ENCODE peak calls at places on chromosomes 3 and 15, in six cellular contexts. P is T-helper 2 cell, A is skeletal muscle cell, B is NCI-H345, Z is HuH-7, Y is kidney tubule cell. W is an unnamed sample.

GRCh38 chr3:107690522-107691138 is 167.9 kb downstream of the BBX start:
- DNase-seq in P (no peak), A (peak; percentile 24), B (peak; percentile 40), Z (peak; percentile 19), Y (peak; percentile 61), W (no peak)

GRCh38 chr15:70195808-70196304 is 98.1 kb upstream of the TLE3 start:
- DNase-seq in P (no peak), A (peak; percentile 73), B (no peak), Z (peak; percentile 37), Y (peak; percentile 61), W (no peak)

GRCh38 chr15:62994439-62994838 is 48.1 kb upstream of the TPM1 start:
- DNase-seq in P (no peak), A (no peak), B (no peak), Z (no peak), Y (no peak), W (no peak)

GRCh38 chr15:38378162-38378560 is 75.8 kb upstream of the FAM98B start:
- DNase-seq in P (no peak), A (peak; percentile 65), B (no peak), Z (no peak), Y (no peak), W (no peak)

GRCh38 chr3:168539909-168540308 is 444.2 kb upstream of the GOLIM4 start:
- DNase-seq in P (no peak), A (no peak), B (no peak), Z (no peak), Y (peak; percentile 34), W (no peak)

GRCh38 chr15:47991376-47991775 is 129.4 kb upstream of the SLC24A5 start:
- DNase-seq in P (no peak), A (peak; percentile 9), B (no peak), Z (no peak), Y (no peak), W (no peak)

GRCh38 chr3:178719036-178719635 is 182.9 kb downstream of the KCNMB2 start:
- DNase-seq in P (no peak), A (peak; percentile 40), B (peak; percentile 37), Z (no peak), Y (no peak), W (no peak)

GRCh38 chr15:72306211-72306785 is 13.7 kb downstream of the CELF6 start:
- DNase-seq in P (no peak), A (no peak), B (no peak), Z (no peak), Y (no peak), W (no peak)

GRCh38 chr15:79811406-79812405 is 85.1 kb downstream of the MTHFS start:
- DNase-seq in P (no peak), A (peak; percentile 41), B (peak; percentile 47), Z (no peak), Y (peak; percentile 18), W (no peak)

GRCh38 chr15:37098468-37099320 is 1.7 kb downstream of the MEIS2 start:
- DNase-seq in P (no peak), A (no peak), B (peak; percentile 21), Z (no peak), Y (peak; percentile 44), W (no peak)

GRCh38 chr3:88113311-88114162 is 36.2 kb upstream of the C3orf38 start:
- DNase-seq in P (peak; percentile 9), A (peak; percentile 21), B (peak; percentile 47), Z (peak; percentile 21), Y (peak; percentile 64), W (no peak)

GRCh38 chr3:32457971-32458471 is 44.6 kb downstream of the CMTM6 start:
- DNase-seq in P (no peak), A (no peak), B (peak; percentile 3), Z (no peak), Y (no peak), W (no peak)

GRCh38 chr3:126399348-126399730 is 4.6 kb downstream of the CFAP100 start:
- DNase-seq in P (no peak), A (no peak), B (no peak), Z (no peak), Y (peak; percentile 84), W (no peak)

GRCh38 chr3:133856316-133856715 is 39.4 kb downstream of the RAB6B start:
- DNase-seq in P (no peak), A (no peak), B (no peak), Z (no peak), Y (no peak), W (no peak)

GRCh38 chr15:71313806-71314205 is 198.5 kb downstream of the THSD4 start:
- DNase-seq in P (no peak), A (no peak), B (no peak), Z (no peak), Y (no peak), W (no peak)